ENCODE peak calls at places on chromosome 4, in five cellular contexts. Z is suprapubic skin; T is CD8-positive, alpha-beta T cell; S is A549; M is upper lobe of right lung. U is an unnamed sample.

GRCh38 chr4:121666091-121666679 is 30.6 kb downstream of the ANXA5 start:
- DNase-seq in S (no peak), T (no peak), M (peak; percentile 71), Z (no peak), U (no peak)

GRCh38 chr4:128665514-128665913 is 144.0 kb upstream of the JADE1 start:
- DNase-seq in T (no peak), Z (no peak), M (no peak), S (no peak), U (no peak)

GRCh38 chr4:145656156-145656555 is 23.8 kb upstream of the C4orf51 start:
- DNase-seq in M (no peak), T (no peak), Z (no peak), S (no peak), U (no peak)

GRCh38 chr4:7630559-7631287 is 196.0 kb upstream of the PSAPL1 start:
- DNase-seq in M (no peak), Z (no peak), S (peak; percentile 63), T (no peak), U (no peak)

GRCh38 chr4:108030332-108030731 is 40.6 kb downstream of the HADH start:
- DNase-seq in M (no peak), S (peak; percentile 41), T (peak; percentile 73), Z (no peak), U (peak; percentile 60)

GRCh38 chr4:67558493-67558892 is at the start of gene STAP1:
- DNase-seq in Z (no peak), T (no peak), M (no peak), S (no peak), U (no peak)

GRCh38 chr4:7854697-7855370 is 84.8 kb downstream of the AFAP1 start:
- DNase-seq in M (no peak), Z (no peak), S (no peak), T (peak; percentile 65), U (no peak)

GRCh38 chr4:189409158-189409557 is 531.5 kb upstream of the FRG1 start:
- DNase-seq in T (no peak), Z (no peak), S (no peak), M (no peak), U (no peak)

GRCh38 chr4:44320833-44321232 is 127.8 kb downstream of the KCTD8 start:
- DNase-seq in T (no peak), S (no peak), Z (no peak), M (no peak), U (no peak)

GRCh38 chr4:181737744-181738143 is 505.5 kb upstream of the TENM3 start:
- DNase-seq in S (no peak), M (no peak), T (no peak), Z (no peak), U (no peak)
- TF ChIP-seq CTCF in S (no peak), M (no peak), T (no peak), Z (no peak), U (no peak)

GRCh38 chr4:82842593-82842992 is 44.0 kb upstream of the SCD5 start:
- DNase-seq in S (peak; percentile 15), Z (no peak), M (no peak), T (no peak), U (no peak)
- TF ChIP-seq CTCF in S (peak; percentile 10), Z (no peak), M (no peak), T (no peak), U (no peak)

GRCh38 chr4:6189511-6189910 is 10.8 kb downstream of the JAKMIP1 start:
- DNase-seq in M (no peak), S (no peak), T (no peak), Z (no peak), U (no peak)

GRCh38 chr4:6193399-6193798 is 7.0 kb downstream of the JAKMIP1 start:
- DNase-seq in T (no peak), M (no peak), S (no peak), Z (no peak), U (no peak)

GRCh38 chr4:6190486-6190885 is 9.9 kb downstream of the JAKMIP1 start:
- DNase-seq in M (no peak), T (no peak), S (no peak), Z (no peak), U (no peak)

GRCh38 chr4:6192245-6192644 is 8.1 kb downstream of the JAKMIP1 start:
- DNase-seq in Z (no peak), T (no peak), M (no peak), S (no peak), U (no peak)

GRCh38 chr4:6191448-6192130 is 8.8 kb downstream of the JAKMIP1 start:
- DNase-seq in Z (no peak), M (no peak), T (no peak), S (no peak), U (no peak)
- TF ChIP-seq CTCF in Z (no peak), M (no peak), T (no peak), S (no peak), U (no peak)

GRCh38 chr4:150257338-150257737 is 179.1 kb downstream of the DCLK2 start:
- DNase-seq in M (no peak), S (no peak), T (no peak), Z (no peak), U (no peak)

GRCh38 chr4:150258569-150258968 is 180.3 kb downstream of the DCLK2 start:
- DNase-seq in T (no peak), M (no peak), S (no peak), Z (no peak), U (no peak)

GRCh38 chr4:150253965-150254364 is 175.7 kb downstream of the DCLK2 start:
- DNase-seq in S (no peak), M (no peak), Z (no peak), T (no peak), U (no peak)

GRCh38 chr4:150255610-150256580 is 177.7 kb downstream of the DCLK2 start:
- DNase-seq in T (no peak), S (no peak), M (no peak), Z (no peak), U (no peak)

DNA sequence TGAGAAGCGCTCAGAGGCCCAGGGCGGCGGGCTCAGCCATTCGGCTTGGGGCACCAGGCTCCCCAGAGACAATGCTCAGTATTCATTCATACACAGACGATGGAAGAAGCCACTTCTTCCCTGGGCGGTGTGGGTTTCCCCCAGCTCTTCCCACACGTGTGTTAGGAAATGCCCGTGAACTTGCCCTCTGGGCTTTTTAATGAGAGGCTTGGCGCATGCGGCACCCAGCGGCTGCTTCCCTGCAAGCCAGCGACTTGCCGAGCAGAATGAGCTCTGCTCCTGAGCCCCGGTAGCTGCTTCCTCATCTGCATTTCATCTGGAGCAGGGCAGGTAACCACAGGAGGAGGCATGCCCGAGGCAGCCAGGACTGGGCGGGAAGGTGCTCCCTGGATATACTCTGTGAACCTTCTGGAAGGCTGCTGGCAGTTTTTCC is 178.6 kb downstream of the DCLK2 start:
- DNase-seq in M (no peak), T (no peak), S (no peak), Z (no peak), U (no peak)
- TF ChIP-seq CTCF in M (no peak), T (no peak), S (no peak), Z (no peak), U (no peak)

GRCh38 chr4:9709724-9710123 is 71.7 kb upstream of the DRD5 start:
- DNase-seq in S (no peak), Z (no peak), M (no peak), T (no peak), U (no peak)

GRCh38 chr4:9703391-9703790 is 78.0 kb upstream of the DRD5 start:
- DNase-seq in Z (no peak), M (peak; percentile 84), T (peak; percentile 63), S (peak; percentile 64), U (peak; percentile 67)

DNA sequence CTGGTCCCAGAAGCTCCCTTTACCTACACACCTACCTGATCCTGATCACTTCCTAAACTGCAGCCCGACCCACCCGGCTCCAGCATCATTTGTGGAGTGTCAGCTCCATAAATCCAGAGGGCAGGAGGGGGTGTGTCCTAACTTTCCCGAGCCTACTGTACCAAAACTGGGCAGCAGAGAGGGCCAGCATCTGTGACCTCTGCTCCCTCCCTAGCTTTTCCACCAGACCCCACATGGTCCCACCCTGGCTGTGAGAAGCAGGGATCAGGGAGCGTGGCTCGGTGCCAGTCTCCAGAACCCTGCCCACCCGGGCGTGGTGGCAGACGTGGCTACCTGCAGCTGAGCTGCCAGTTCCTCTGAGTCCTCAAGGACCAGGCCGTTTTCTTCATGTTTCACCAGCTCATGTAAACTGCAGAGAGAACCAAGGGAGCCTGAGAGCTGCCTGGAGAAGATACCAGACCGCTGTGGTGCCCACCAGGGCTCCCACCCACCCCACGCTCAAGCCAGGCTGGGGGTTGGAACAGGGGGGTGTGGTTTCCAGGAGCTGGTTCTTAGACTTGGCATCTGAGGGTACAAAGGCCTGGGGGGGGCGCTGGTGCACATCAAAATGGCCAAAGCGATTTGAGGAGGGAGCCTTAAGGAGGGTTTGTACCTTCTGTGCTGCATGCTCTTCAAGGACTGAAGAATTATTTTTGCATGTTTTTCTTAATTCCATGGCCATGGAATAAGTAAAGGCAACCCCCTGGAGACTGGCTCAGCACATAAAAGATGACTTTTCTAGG is 76.7 kb upstream of the DRD5 start:
- DNase-seq in Z (no peak), S (no peak), M (no peak), T (no peak), U (no peak)
- TF ChIP-seq CTCF in Z (no peak), S (no peak), M (no peak), T (no peak), U (no peak)

U was measured in glutamatergic neuron.